ENCODE peak calls at places on chromosomes 6 and 20, in ten cellular contexts. M is heart left ventricle; T is GM23338; E is AG04450; A is cardiac muscle cell; X is CD4-positive, alpha-beta T cell; Q is lower lobe of right lung; P is substantia nigra; R is left ventricle myocardium inferior; D is A549. I is an unnamed sample.

GRCh38 chr6:77425676-77426075 is 37.6 kb downstream of the HTR1B start:
- DNase-seq in M (no peak), R (no peak), T (no peak), E (no peak), D (no peak), X (no peak), A (no peak), P (no peak), Q (no peak), I (no peak)

GRCh38 chr6:134590449-134590848 is 272.5 kb upstream of the SGK1 start:
- DNase-seq in P (no peak), E (no peak), X (no peak), T (no peak), A (no peak), D (no peak), R (no peak), Q (no peak), M (no peak), I (peak; percentile 90)

GRCh38 chr6:41419385-41419784 is 84.0 kb downstream of the NCR2 start:
- DNase-seq in Q (no peak), M (no peak), T (no peak), X (no peak), E (no peak), R (no peak), A (no peak), D (no peak), P (no peak), I (no peak)

GRCh38 chr20:56343861-56344381 is 14.9 kb upstream of the FAM210B start:
- DNase-seq in M (no peak), Q (peak; percentile 60), D (peak; percentile 55), P (peak; percentile 13), E (no peak), R (no peak), X (peak; percentile 15), T (peak; percentile 84), A (peak; percentile 72), I (no peak)

GRCh38 chr20:48791666-48792071 is 36.1 kb downstream of the PREX1 start:
- DNase-seq in P (no peak), D (no peak), A (no peak), Q (no peak), T (no peak), R (no peak), X (no peak), E (no peak), M (no peak), I (no peak)

GRCh38 chr6:13406051-13406477 is 77.7 kb upstream of the TBC1D7 start:
- DNase-seq in X (no peak), Q (no peak), T (no peak), M (no peak), E (no peak), R (no peak), D (no peak), P (no peak), A (no peak), I (no peak)

GRCh38 chr6:116476021-116476678 is 15.0 kb downstream of the CALHM6 start:
- DNase-seq in P (no peak), X (no peak), D (no peak), E (no peak), Q (no peak), M (no peak), A (no peak), T (no peak), R (no peak), I (no peak)

GRCh38 chr20:61502433-61502832 is 250.4 kb downstream of the CDH4 start:
- DNase-seq in T (no peak), E (no peak), R (no peak), P (no peak), D (no peak), Q (no peak), X (no peak), A (no peak), M (no peak), I (no peak)

GRCh38 chr6:10390495-10391298 is 24.2 kb downstream of the TFAP2A start:
- DNase-seq in T (no peak), E (no peak), P (no peak), D (no peak), A (no peak), Q (no peak), R (no peak), M (no peak), X (no peak), I (no peak)

GRCh38 chr6:88616380-88616779 is 347.0 kb downstream of the RNGTT start:
- DNase-seq in X (no peak), T (no peak), M (no peak), E (no peak), D (no peak), A (no peak), R (no peak), Q (no peak), P (no peak), I (no peak)

GRCh38 chr20:59933849-59934585 is 580 bp upstream of the SYCP2 start:
- DNase-seq in X (peak; percentile 70), E (no peak), R (peak; percentile 86), T (peak; percentile 87), D (peak; percentile 82), Q (peak; percentile 88), M (peak; percentile 92), P (peak; percentile 74), A (peak; percentile 83), I (no peak)

GRCh38 chr6:3561745-3562144 is 104.9 kb upstream of the SLC22A23 start:
- DNase-seq in Q (no peak), P (no peak), T (peak; percentile 70), A (peak; percentile 39), X (no peak), M (no peak), D (no peak), R (no peak), E (no peak), I (no peak)

DNA sequence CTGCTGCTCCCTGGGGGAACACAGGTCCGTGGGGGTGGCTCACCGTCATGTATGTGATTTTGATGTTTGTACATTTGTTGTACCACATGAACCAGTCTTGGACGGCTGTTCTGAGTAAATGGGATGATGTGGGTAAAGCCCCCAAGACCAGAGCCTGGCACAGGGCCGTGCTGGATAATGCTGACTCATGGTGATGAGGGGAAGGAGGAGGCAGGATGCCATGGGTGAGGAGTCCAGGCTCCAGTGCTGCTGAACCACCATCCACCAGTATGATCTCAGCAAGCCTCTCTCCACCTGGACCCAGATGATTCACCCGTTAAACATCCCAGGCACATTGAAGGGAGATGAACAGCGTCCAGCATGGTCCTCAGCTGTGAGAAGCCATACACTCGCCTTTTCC is 9.6 kb upstream of the APCDD1L start:
- DNase-seq in A (no peak), E (peak; percentile 44), D (no peak), M (no peak), X (no peak), T (no peak), Q (no peak), P (no peak), R (no peak), I (peak; percentile 31)
- H3K27ac ChIP-seq in A (no peak overlapping the region), E (peak overlapping the region; percentile 85), D (no peak overlapping the region), M (no peak overlapping the region), X (no peak overlapping the region), T (no peak overlapping the region), Q (no peak overlapping the region), P (no peak overlapping the region), R (no peak overlapping the region), I (no peak overlapping the region)

GRCh38 chr20:37938181-37938775 is 35.4 kb downstream of the VSTM2L start:
- DNase-seq in A (no peak), D (no peak), Q (no peak), T (no peak), R (no peak), X (no peak), M (no peak), P (no peak), E (no peak), I (no peak)

GRCh38 chr20:37936041-37936440 is 33.1 kb downstream of the VSTM2L start:
- DNase-seq in P (no peak), X (no peak), R (no peak), Q (no peak), E (no peak), D (no peak), A (no peak), T (no peak), M (no peak), I (no peak)

GRCh38 chr20:37935435-37935834 is 32.5 kb downstream of the VSTM2L start:
- DNase-seq in R (no peak), Q (no peak), P (no peak), E (no peak), M (no peak), A (no peak), D (no peak), T (no peak), X (no peak), I (no peak)

GRCh38 chr20:37937686-37938085 is 34.8 kb downstream of the VSTM2L start:
- DNase-seq in R (no peak), E (no peak), M (no peak), Q (no peak), T (no peak), D (no peak), P (no peak), X (no peak), A (no peak), I (no peak)

DNA sequence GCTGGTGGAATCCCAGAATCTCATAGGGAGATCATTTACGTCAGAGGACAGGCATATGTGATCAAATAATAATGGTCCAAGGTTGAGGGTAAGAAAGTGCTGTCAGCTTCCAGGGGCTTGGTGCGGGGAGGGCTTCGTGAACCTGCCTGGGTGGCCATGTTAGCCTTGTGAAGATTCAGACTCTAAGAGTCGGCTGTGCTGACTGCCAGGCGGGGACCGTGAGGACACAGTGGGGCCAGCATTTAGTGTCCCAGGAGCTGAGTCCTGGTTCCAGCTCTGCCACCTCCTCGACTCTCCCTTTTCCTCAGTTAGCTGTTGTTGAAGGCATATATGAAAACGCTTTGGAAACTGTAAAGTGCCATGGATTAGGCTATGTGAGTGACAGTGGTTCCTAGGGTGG is 33.5 kb downstream of the VSTM2L start:
- DNase-seq in X (no peak), D (no peak), T (no peak), A (no peak), P (no peak), M (no peak), Q (no peak), R (no peak), E (no peak), I (no peak)
- H3K27ac ChIP-seq in X (no peak overlapping the region), D (no peak overlapping the region), T (no peak overlapping the region), A (no peak overlapping the region), P (no peak overlapping the region), M (no peak overlapping the region), Q (no peak overlapping the region), R (no peak overlapping the region), E (no peak overlapping the region), I (no peak overlapping the region)

GRCh38 chr6:81668615-81669047 is 83.8 kb downstream of the TENT5A start:
- DNase-seq in D (no peak), X (no peak), T (no peak), A (no peak), M (no peak), E (no peak), R (peak; percentile 22), P (no peak), Q (no peak), I (no peak)
- H3K27ac ChIP-seq in D (no peak overlapping the region), X (no peak overlapping the region), T (no peak overlapping the region), A (no peak overlapping the region), M (peak overlapping the region; percentile 3), E (no peak overlapping the region), R (peak overlapping the region; percentile 75), P (no peak overlapping the region), Q (no peak overlapping the region), I (no peak overlapping the region)

DNA sequence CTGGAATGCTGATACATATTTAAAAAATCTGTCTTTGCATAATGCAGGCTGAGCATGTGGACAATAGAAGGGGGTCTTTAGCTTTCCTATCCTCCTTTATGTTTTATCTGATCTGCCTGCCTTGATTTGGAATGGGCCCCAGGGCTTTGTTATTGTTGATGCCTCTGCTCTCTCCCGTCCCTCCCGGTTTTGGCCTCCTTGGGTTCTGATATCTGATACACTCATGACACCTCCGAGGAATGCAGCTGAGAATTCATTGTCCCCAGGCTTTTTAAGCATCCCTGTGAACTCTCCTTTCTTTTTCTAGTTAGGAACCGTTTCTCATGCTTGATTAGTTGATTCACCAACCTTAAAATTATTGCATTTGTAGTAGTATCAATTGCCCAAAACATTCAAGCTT is 185.5 kb upstream of the RALGAPA2 start:
- DNase-seq in D (no peak), E (no peak), P (no peak), R (no peak), X (no peak), Q (no peak), A (no peak), T (peak; percentile 81), M (no peak), I (no peak)
- H3K27ac ChIP-seq in D (no peak overlapping the region), E (no peak overlapping the region), P (no peak overlapping the region), R (no peak overlapping the region), X (no peak overlapping the region), Q (no peak overlapping the region), A (no peak overlapping the region), T (no peak overlapping the region), M (no peak overlapping the region), I (no peak overlapping the region)